ENCODE peak calls at places on chromosomes 2 and 18, in eight cellular contexts. U is Panc1, N is thoracic aorta, J is AG09309, A is kidney, G is breast epithelium, L is AG04450, X is mesothelial cell of epicardium. C is an unnamed sample.

GRCh38 chr18:57748770-57749603 is 54.1 kb downstream of the ATP8B1 start:
- DNase-seq in N (no peak), L (no peak), G (no peak), A (no peak), X (no peak), U (no peak), J (no peak), C (no peak)

GRCh38 chr2:238277695-238278094 is 10.7 kb downstream of the PER2 start:
- DNase-seq in J (no peak), A (peak), L (no peak), G (no peak), U (no peak), N (no peak), X (no peak), C (no peak)

GRCh38 chr2:157831573-157832315 is 44.4 kb downstream of the ACVR1 start:
- DNase-seq in L (no peak), A (no peak), X (no peak), N (no peak), J (no peak), G (no peak), U (no peak), C (no peak)

GRCh38 chr2:68774569-68775271 is 40.1 kb downstream of the ARHGAP25 start:
- DNase-seq in J (no peak), G (peak), U (no peak), A (peak), X (no peak), N (no peak), L (no peak), C (peak)

GRCh38 chr2:3040819-3041218 is 336.8 kb downstream of the EIPR1 start:
- DNase-seq in N (no peak), J (no peak), L (no peak), A (no peak), U (no peak), G (no peak), X (no peak), C (no peak)

GRCh38 chr2:206921507-206921906 is 17.8 kb upstream of the CPO start:
- DNase-seq in U (no peak), G (no peak), J (no peak), N (no peak), X (no peak), A (no peak), L (no peak), C (no peak)

GRCh38 chr2:188628989-188629889 is 337.6 kb downstream of the GULP1 start:
- DNase-seq in N (no peak), X (no peak), U (no peak), L (no peak), G (no peak), J (peak), A (no peak), C (no peak)

GRCh38 chr2:74472945-74473258 is 422 bp upstream of the MRPL53 start:
- DNase-seq in A (no peak), L (no peak), G (no peak), X (no peak), N (no peak), J (no peak), U (no peak), C (no peak)

DNA sequence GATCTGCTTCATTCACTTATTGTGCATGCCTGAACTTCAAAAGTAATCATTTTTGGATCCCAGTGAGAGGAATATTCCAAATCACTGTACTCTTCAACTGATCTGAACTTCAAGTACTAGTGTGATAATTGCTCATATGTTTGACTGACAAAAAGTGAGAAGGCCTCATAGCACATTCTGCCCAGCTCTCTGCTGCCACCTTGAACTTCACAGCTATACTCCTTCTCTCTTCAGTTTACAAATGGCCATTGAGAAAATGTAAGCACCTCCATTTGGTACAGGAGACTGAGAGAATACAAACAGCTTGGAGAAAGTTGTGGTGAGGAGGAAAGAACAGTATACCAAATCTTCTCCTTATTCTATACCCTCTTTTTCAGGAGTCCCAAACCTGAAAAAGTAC is 946.0 kb upstream of the CHAC2 start:
- DNase-seq in U (no peak), X (no peak), N (no peak), J (no peak), A (no peak), G (no peak), L (no peak), C (no peak)
- TF ChIP-seq CTCF in U (peak), X (no peak), N (no peak), J (no peak), A (no peak), G (no peak), L (peak), C (no peak)

DNA sequence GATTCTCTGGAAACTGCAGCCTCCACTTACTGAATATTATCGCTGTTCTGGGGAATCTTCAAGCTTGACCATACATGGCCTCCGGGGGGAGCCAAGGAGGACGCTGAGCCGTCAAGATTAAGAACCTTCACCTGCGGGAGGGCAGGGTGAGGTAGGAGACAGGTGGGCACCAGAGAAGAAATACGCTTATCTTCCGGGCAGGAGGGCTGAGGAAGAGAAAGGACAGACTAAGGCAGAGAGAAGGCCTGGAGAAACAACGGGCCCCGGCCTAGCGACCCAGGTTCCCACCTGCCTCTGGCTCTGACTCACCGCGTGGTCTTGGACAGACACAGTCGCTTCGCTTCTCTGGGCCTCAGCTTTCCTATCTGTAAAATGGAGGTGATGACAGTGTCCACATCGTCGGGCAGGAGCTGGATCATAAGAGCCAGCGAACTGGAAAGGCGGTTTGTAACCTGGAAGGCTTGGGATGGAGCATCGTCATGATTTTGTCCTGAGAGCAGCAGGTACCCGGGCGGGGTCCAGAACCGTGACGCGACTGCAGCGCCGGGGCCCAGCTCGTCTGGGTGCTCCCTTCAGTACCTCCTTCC is 659 bp downstream of the ZNF142 start:
- DNase-seq in J (no peak), A (no peak), X (no peak), U (no peak), N (no peak), L (no peak), G (no peak), C (peak)
- TF ChIP-seq CTCF in J (peak), A (peak), X (no peak), U (peak), N (no peak), L (peak), G (no peak), C (no peak)

GRCh38 chr2:151632993-151633592 is 101.2 kb downstream of the NEB start:
- DNase-seq in X (no peak), J (peak), U (no peak), G (no peak), A (no peak), L (no peak), N (no peak), C (no peak)
- TF ChIP-seq CTCF in X (peak), J (no peak), U (peak), G (no peak), A (no peak), L (peak), N (no peak), C (no peak)

GRCh38 chr2:223019390-223019930 is 32.5 kb upstream of the KCNE4 start:
- DNase-seq in N (no peak), U (no peak), G (no peak), A (no peak), L (no peak), J (no peak), X (no peak), C (no peak)

GRCh38 chr2:223020971-223021675 is 30.9 kb upstream of the KCNE4 start:
- DNase-seq in G (no peak), J (no peak), A (no peak), L (no peak), U (no peak), X (no peak), N (no peak), C (no peak)

GRCh38 chr2:223019987-223020717 is 31.8 kb upstream of the KCNE4 start:
- DNase-seq in L (no peak), A (no peak), X (no peak), N (no peak), U (no peak), G (no peak), J (no peak), C (no peak)
- TF ChIP-seq CTCF in L (no peak), A (no peak), X (no peak), N (no peak), U (no peak), G (no peak), J (no peak), C (no peak)